ENCODE peak calls at places on chromosomes 5 and 9, in four cellular contexts. N is AG09309, Y is HFF-Myc, K is A549. X is an unnamed sample.

GRCh38 chr5:109903061-109903460 is 213.3 kb downstream of the MAN2A1 start:
- DNase-seq in N (no peak), Y (no peak), K (no peak), X (no peak)

GRCh38 chr5:57956606-57957005 is 474.0 kb upstream of the ACTBL2 start:
- DNase-seq in K (no peak), N (no peak), Y (no peak), X (no peak)

GRCh38 chr5:759111-759741 is 25.3 kb downstream of the ZDHHC11B start:
- DNase-seq in Y (no peak), N (no peak), K (peak), X (peak)

GRCh38 chr5:112228672-112229071 is 190.4 kb downstream of the EPB41L4A start:
- DNase-seq in K (peak), N (no peak), Y (no peak), X (peak)

GRCh38 chr5:3375586-3376311 is 219.9 kb upstream of the IRX1 start:
- DNase-seq in K (no peak), Y (no peak), N (no peak), X (no peak)

GRCh38 chr5:80871541-80871961 is 88.6 kb upstream of the RASGRF2 start:
- DNase-seq in K (peak), Y (peak), N (no peak), X (no peak)

GRCh38 chr5:123460296-123460729 is 37.1 kb upstream of the CEP120 start:
- DNase-seq in Y (no peak), N (no peak), K (peak), X (no peak)

GRCh38 chr9:16335788-16336580 is 534.5 kb downstream of the BNC2 start:
- DNase-seq in K (peak), Y (peak), N (peak), X (peak)

GRCh38 chr5:64632251-64632650 is 58.1 kb upstream of the SHISAL2B start:
- DNase-seq in N (no peak), K (no peak), Y (peak), X (no peak)

GRCh38 chr5:110038297-110038997 is 348.7 kb downstream of the MAN2A1 start:
- DNase-seq in Y (no peak), K (no peak), N (no peak), X (no peak)

GRCh38 chr5:161751265-161751664 is 65.7 kb downstream of the GABRA6 start:
- DNase-seq in Y (no peak), K (no peak), N (no peak), X (no peak)

GRCh38 chr5:154179846-154180710 is 10.5 kb upstream of the GALNT10 start:
- DNase-seq in N (no peak), Y (no peak), K (peak), X (peak)

GRCh38 chr9:8362250-8362649 is 562.7 kb upstream of the DMAC1 start:
- DNase-seq in K (no peak), N (no peak), Y (no peak), X (no peak)

GRCh38 chr9:9061599-9061998 is 1262.0 kb upstream of the DMAC1 start:
- DNase-seq in N (no peak), Y (no peak), K (no peak), X (no peak)

GRCh38 chr9:20618361-20618799 is 3.9 kb downstream of the MLLT3 start:
- DNase-seq in Y (no peak), K (peak), N (no peak), X (peak)

GRCh38 chr5:120678279-120678678 is 214.2 kb downstream of the PRR16 start:
- DNase-seq in N (no peak), Y (no peak), K (no peak), X (no peak)

GRCh38 chr5:59769832-59770231 is 123.7 kb downstream of the PDE4D start:
- DNase-seq in K (no peak), N (no peak), Y (no peak), X (no peak)

GRCh38 chr9:27353405-27354229 is 56.7 kb upstream of the EQTN start:
- DNase-seq in N (no peak), K (no peak), Y (no peak), X (no peak)

GRCh38 chr9:97109194-97109811 is 70.4 kb upstream of the CTSV start:
- DNase-seq in K (peak), N (no peak), Y (peak), X (peak)

GRCh38 chr9:95431286-95431685 is 85.5 kb downstream of the PTCH1 start:
- DNase-seq in K (no peak), N (no peak), Y (no peak), X (no peak)

GRCh38 chr9:113907282-113907681 is 31.2 kb downstream of the ZNF618 start:
- DNase-seq in Y (no peak), N (no peak), K (no peak), X (no peak)

GRCh38 chr9:96877269-96877668 is 23.0 kb upstream of the ZNF782 start:
- DNase-seq in K (no peak), Y (no peak), N (no peak), X (no peak)

GRCh38 chr5:71830626-71831539 is 111.8 kb downstream of the CARTPT start:
- DNase-seq in Y (peak), K (peak), N (peak), X (peak)

GRCh38 chr5:133460172-133460758 is 152.1 kb downstream of the FSTL4 start:
- DNase-seq in Y (no peak), N (no peak), K (peak), X (no peak)

GRCh38 chr9:126624453-126624872 is 10.7 kb downstream of the LMX1B start:
- DNase-seq in N (no peak), K (no peak), Y (no peak), X (no peak)

GRCh38 chr5:85838781-85839180 is 779.0 kb upstream of the COX7C start:
- DNase-seq in N (no peak), Y (no peak), K (no peak), X (no peak)

GRCh38 chr5:177306674-177307543 is 3.3 kb downstream of the PRELID1 start:
- DNase-seq in N (no peak), K (no peak), Y (no peak), X (no peak)

GRCh38 chr9:109817146-109817845 is 37.3 kb downstream of the PALM2AKAP2 start:
- DNase-seq in K (no peak), N (no peak), Y (no peak), X (no peak)

GRCh38 chr9:133428579-133429215 is 6.5 kb downstream of the ADAMTS13 start:
- DNase-seq in N (no peak), K (peak), Y (no peak), X (no peak)

GRCh38 chr5:34494111-34494755 is 161.9 kb upstream of the RAI14 start:
- DNase-seq in K (no peak), N (peak), Y (peak), X (no peak)

GRCh38 chr5:83446253-83446947 is 25.1 kb upstream of the VCAN start:
- DNase-seq in Y (no peak), K (no peak), N (no peak), X (no peak)

GRCh38 chr5:83453937-83454336 is 17.6 kb upstream of the VCAN start:
- DNase-seq in N (no peak), K (no peak), Y (no peak), X (no peak)

GRCh38 chr5:83447533-83447932 is 24.0 kb upstream of the VCAN start:
- DNase-seq in K (no peak), Y (no peak), N (no peak), X (no peak)

GRCh38 chr5:83450183-83450839 is 21.2 kb upstream of the VCAN start:
- DNase-seq in N (no peak), Y (no peak), K (peak), X (no peak)

DNA sequence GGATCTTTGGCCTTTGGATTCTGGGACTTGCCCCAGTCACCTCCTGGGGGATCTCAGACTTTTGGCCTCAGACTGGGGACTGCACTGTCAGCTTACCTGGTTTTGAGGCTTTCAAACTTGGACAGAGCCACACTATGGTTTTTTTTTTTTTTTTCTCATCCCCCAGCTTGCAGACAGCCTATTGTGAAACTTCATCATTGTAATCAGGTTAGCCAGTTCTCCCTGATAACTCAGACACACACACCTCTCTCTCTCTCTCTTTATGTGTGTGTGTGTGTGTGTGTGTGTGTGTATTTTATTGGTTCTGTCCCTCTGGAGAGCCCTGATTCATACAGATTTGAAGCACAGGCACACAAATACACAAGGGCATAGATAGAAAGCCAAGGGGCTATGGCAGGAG is 20.7 kb upstream of the VCAN start:
- DNase-seq in K (peak), Y (no peak), N (no peak), X (no peak)
- H3K4me3 ChIP-seq in K (peak), Y (no peak), N (no peak), X (no peak)

GRCh38 chr5:100313657-100314056 is 221.5 kb upstream of the FAM174A start:
- DNase-seq in N (no peak), K (no peak), Y (no peak), X (no peak)

GRCh38 chr5:100306000-100306399 is 229.2 kb upstream of the FAM174A start:
- DNase-seq in N (no peak), Y (no peak), K (no peak), X (no peak)

GRCh38 chr5:100311811-100312210 is 223.4 kb upstream of the FAM174A start:
- DNase-seq in K (peak), Y (no peak), N (no peak), X (peak)
- TF ChIP-seq CTCF in K (no peak), Y (no peak), N (no peak), X (peak)

GRCh38 chr5:108260858-108261170 is 121.1 kb downstream of the FBXL17 start:
- DNase-seq in K (no peak), Y (no peak), N (no peak), X (no peak)
- H3K4me3 ChIP-seq in K (no peak), Y (no peak), N (no peak), X (no peak)

DNA sequence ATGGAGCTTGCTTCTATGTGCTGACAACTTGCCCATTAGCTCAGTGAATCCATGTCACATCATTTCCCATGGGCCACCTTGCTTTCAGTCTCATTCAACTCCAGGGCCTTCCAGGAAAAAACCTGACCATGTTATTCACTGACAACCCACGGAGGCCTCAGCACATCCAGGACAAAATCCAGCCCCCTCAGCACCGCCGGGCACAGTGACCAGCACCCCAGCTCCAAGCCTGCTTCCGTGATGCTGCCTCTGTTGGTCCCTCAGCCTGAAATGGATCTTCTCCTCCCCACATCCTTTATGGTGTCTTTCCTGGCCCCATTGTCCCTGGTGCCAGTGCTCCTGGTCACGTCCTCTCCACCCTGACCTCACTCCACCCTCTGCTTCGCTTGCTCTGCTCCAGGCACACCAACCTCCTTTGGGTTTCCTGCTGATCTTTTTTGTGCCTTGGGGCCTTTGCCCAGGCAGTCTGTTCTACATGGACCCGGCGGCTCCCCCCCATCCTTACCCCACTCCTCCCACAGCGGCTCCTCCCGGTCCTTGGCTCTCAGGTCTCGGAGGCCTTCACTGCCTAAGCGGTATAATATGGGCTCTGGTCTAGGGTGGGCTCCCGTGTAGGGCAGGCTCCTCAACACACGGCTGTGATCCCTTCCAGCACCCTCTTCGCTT is 25.0 kb downstream of the ANKS6 start:
- DNase-seq in Y (no peak), N (no peak), K (no peak), X (no peak)
- TF ChIP-seq CTCF in Y (no peak), N (no peak), K (no peak), X (no peak)

GRCh38 chr9:107638922-107639321 is 149.4 kb upstream of the KLF4 start:
- DNase-seq in K (peak), Y (peak), N (peak), X (no peak)
- H3K4me3 ChIP-seq in K (no peak), Y (peak), N (peak), X (no peak)

GRCh38 chr9:137035937-137036336 is 4.0 kb upstream of the FUT7 start:
- DNase-seq in N (no peak), K (no peak), Y (no peak), X (no peak)

GRCh38 chr9:137034709-137035506 is 3.0 kb upstream of the FUT7 start:
- DNase-seq in N (peak), K (peak), Y (peak), X (peak)

GRCh38 chr9:137034039-137034708 is 2.3 kb upstream of the FUT7 start:
- DNase-seq in Y (no peak), K (no peak), N (no peak), X (no peak)

GRCh38 chr9:137037035-137037434 is 5.1 kb upstream of the FUT7 start:
- DNase-seq in Y (no peak), N (no peak), K (no peak), X (no peak)

GRCh38 chr9:137035507-137035834 is 3.6 kb upstream of the FUT7 start:
- DNase-seq in Y (no peak), N (no peak), K (no peak), X (no peak)
- TF ChIP-seq CTCF in Y (no peak), N (no peak), K (peak), X (no peak)